ENCODE peak calls at places on chromosome 10, in four cellular contexts. M is epithelial cell of esophagus, H is small intestine, G is fibroblast of the conjunctiva. L is an unnamed sample.

GRCh38 chr10:86711957-86712708 is 43.8 kb downstream of the LDB3 start:
- DNase-seq in M (no peak), G (no peak), H (no peak), L (no peak)

GRCh38 chr10:95229724-95230627 is 35.9 kb downstream of the ACSM6 start:
- DNase-seq in H (no peak), M (peak), G (peak), L (peak)

GRCh38 chr10:775245-776075 is 86.0 kb upstream of the DIP2C start:
- DNase-seq in G (no peak), M (no peak), H (no peak), L (no peak)

GRCh38 chr10:17062493-17063487 is 66.8 kb downstream of the CUBN start:
- DNase-seq in G (peak), H (no peak), M (peak), L (peak)

GRCh38 chr10:87734987-87735827 is 75.5 kb downstream of the PAPSS2 start:
- DNase-seq in M (peak), G (peak), H (peak), L (peak)

GRCh38 chr10:105785721-105786120 is 1144.6 kb downstream of the SORCS3 start:
- DNase-seq in H (no peak), M (peak), G (no peak), L (no peak)

GRCh38 chr10:32938554-32939061 is 19.4 kb downstream of the ITGB1 start:
- DNase-seq in H (peak), G (no peak), M (peak), L (no peak)

GRCh38 chr10:25457552-25457951 is 282.8 kb downstream of the GPR158 start:
- DNase-seq in G (no peak), H (no peak), M (no peak), L (peak)

GRCh38 chr10:95096143-95096542 is 26.8 kb upstream of the CYP2C8 start:
- DNase-seq in M (no peak), G (no peak), H (peak), L (no peak)

GRCh38 chr10:78802866-78803265 is 265.9 kb upstream of the ZMIZ1 start:
- DNase-seq in H (no peak), M (peak), G (peak), L (peak)

GRCh38 chr10:71933651-71934050 is 30.5 kb upstream of the CHST3 start:
- DNase-seq in G (no peak), H (no peak), M (no peak), L (no peak)

GRCh38 chr10:59493017-59493416 is 130.7 kb upstream of the FAM13C start:
- DNase-seq in G (no peak), M (no peak), H (no peak), L (no peak)

GRCh38 chr10:76036410-76036940 is 605.1 kb downstream of the LRMDA start:
- DNase-seq in G (peak), M (peak), H (peak), L (peak)

L was measured in iris pigment epithelial cell.